ENCODE peak calls at places on chromosomes 12 and 14, in eight cellular contexts. V is HEK293T; U is nucleus accumbens; P is activated naive CD4-positive, alpha-beta T cell treated with anti-CD3 and anti-CD28 coated beads, Interleukin-2, amount 50 U/mL, for 72 hours; X is activated naive CD8-positive, alpha-beta T cell treated with anti-CD3 and anti-CD28 coated beads, Interleukin-2, amount 50 U/mL, for 24 hours; L is cerebellar cortex; N is H9; G is neural crest cell. T is an unnamed sample.

GRCh38 chr12:110314308-110314707 is 33.3 kb downstream of the ATP2A2 start:
- DNase-seq in G (no peak), U (no peak), N (no peak), V (no peak), P (no peak), L (no peak), X (no peak), T (no peak)

GRCh38 chr12:53452159-53453077 is 516 bp downstream of the PCBP2 start:
- DNase-seq in N (peak; percentile 89), X (peak; percentile 73), P (peak; percentile 69), L (peak; percentile 72), V (peak; percentile 71), G (peak; percentile 80), U (peak; percentile 87), T (peak; percentile 81)

GRCh38 chr12:124888203-124888602 is 24.5 kb upstream of the SCARB1 start:
- DNase-seq in G (no peak), V (no peak), N (no peak), L (no peak), U (no peak), P (no peak), X (no peak), T (no peak)

GRCh38 chr12:34354239-34355200 is 332.2 kb downstream of the ALG10 start:
- DNase-seq in P (no peak), U (no peak), N (no peak), G (no peak), V (no peak), X (no peak), L (no peak), T (no peak)

GRCh38 chr12:124082012-124082411 is 109.0 kb downstream of the ZNF664 start:
- DNase-seq in V (no peak), L (no peak), X (no peak), P (no peak), G (no peak), N (no peak), U (no peak), T (no peak)

GRCh38 chr12:73863541-73863940 is 674.1 kb upstream of the ATXN7L3B start:
- DNase-seq in G (no peak), X (no peak), U (no peak), V (no peak), L (no peak), N (no peak), P (no peak), T (no peak)

GRCh38 chr12:89134213-89134770 is 218.0 kb downstream of the DUSP6 start:
- DNase-seq in P (no peak), L (no peak), U (no peak), N (no peak), G (no peak), X (no peak), V (no peak), T (no peak)

GRCh38 chr12:57138526-57139272 is 8.7 kb downstream of the LRP1-AS start:
- DNase-seq in V (no peak), L (no peak), N (no peak), G (no peak), X (no peak), P (no peak), U (no peak), T (peak; percentile 54)

GRCh38 chr12:74689071-74689655 is 151.5 kb downstream of the ATXN7L3B start:
- DNase-seq in X (no peak), U (no peak), L (peak; percentile 58), V (peak; percentile 10), G (no peak), N (no peak), P (no peak), T (peak; percentile 16)

GRCh38 chr14:69699743-69700309 is 67.1 kb upstream of the SRSF5 start:
- DNase-seq in N (no peak), X (no peak), P (no peak), V (no peak), L (no peak), G (no peak), U (no peak), T (no peak)

GRCh38 chr12:542290-543113 is 82.8 kb downstream of the B4GALNT3 start:
- DNase-seq in N (no peak), X (no peak), G (peak; percentile 25), L (no peak), V (no peak), U (no peak), P (no peak), T (no peak)

GRCh38 chr14:58695514-58695913 is 57.8 kb downstream of the DACT1 start:
- DNase-seq in V (no peak), X (no peak), G (no peak), L (no peak), P (no peak), N (no peak), U (no peak), T (no peak)

GRCh38 chr14:100691395-100692025 is 35.2 kb upstream of the DLK1 start:
- DNase-seq in G (no peak), X (no peak), L (peak; percentile 25), V (no peak), N (no peak), U (no peak), P (no peak), T (no peak)

GRCh38 chr14:105475916-105476845 is 1.6 kb downstream of the CRIP2 start:
- DNase-seq in G (no peak), V (no peak), X (no peak), L (no peak), U (peak; percentile 89), N (peak; percentile 67), P (no peak), T (no peak)

GRCh38 chr12:94980577-94980976 is 22.9 kb downstream of the NDUFA12 start:
- DNase-seq in U (no peak), L (peak; percentile 54), P (no peak), G (no peak), X (no peak), N (no peak), V (no peak), T (no peak)

GRCh38 chr12:117092886-117093285 is 6.3 kb downstream of the TESC start:
- DNase-seq in P (no peak), X (no peak), L (no peak), V (no peak), G (no peak), N (no peak), U (no peak), T (no peak)

GRCh38 chr12:116609715-116610114 is 50.5 kb downstream of the MAP1LC3B2 start:
- DNase-seq in G (peak; percentile 30), P (peak; percentile 15), N (peak; percentile 56), U (no peak), L (peak; percentile 32), X (peak; percentile 34), V (no peak), T (no peak)

GRCh38 chr12:30067156-30067555 is 283.4 kb upstream of the TMTC1 start:
- DNase-seq in L (no peak), U (no peak), G (no peak), N (no peak), V (no peak), X (no peak), P (no peak), T (no peak)

GRCh38 chr12:119573086-119573485 is 20.5 kb upstream of the TMEM233 start:
- DNase-seq in G (no peak), L (no peak), P (no peak), X (no peak), N (no peak), V (no peak), U (no peak), T (no peak)

GRCh38 chr14:47822326-47822725 is 146.9 kb upstream of the MDGA2 start:
- DNase-seq in P (no peak), X (no peak), V (no peak), L (no peak), U (no peak), N (no peak), G (no peak), T (no peak)

GRCh38 chr12:40013292-40013691 is 92.6 kb downstream of the SLC2A13 start:
- DNase-seq in N (no peak), G (no peak), V (no peak), P (no peak), U (no peak), X (no peak), L (no peak), T (no peak)

GRCh38 chr12:93868771-93869170 is 191.6 kb downstream of the CRADD start:
- DNase-seq in X (no peak), G (no peak), V (no peak), P (no peak), U (no peak), N (no peak), L (no peak), T (no peak)

GRCh38 chr12:4037747-4038312 is 164.6 kb upstream of the PARP11 start:
- DNase-seq in P (no peak), N (no peak), G (peak; percentile 45), X (peak; percentile 23), U (no peak), L (peak; percentile 47), V (peak; percentile 38), T (no peak)

GRCh38 chr12:22971247-22971646 is 346.3 kb downstream of the ETNK1 start:
- DNase-seq in G (no peak), P (no peak), L (no peak), X (no peak), U (no peak), V (no peak), N (no peak), T (no peak)

GRCh38 chr14:91048676-91049075 is 11.8 kb downstream of the RPS6KA5 start:
- DNase-seq in P (no peak), L (no peak), X (no peak), V (no peak), G (no peak), N (no peak), U (no peak), T (no peak)

GRCh38 chr12:132708150-132708549 is 2.5 kb upstream of the PGAM5 start:
- DNase-seq in L (no peak), P (no peak), U (no peak), N (no peak), G (no peak), V (no peak), X (no peak), T (no peak)

GRCh38 chr12:15662303-15662980 is 126.7 kb downstream of the EPS8 start:
- DNase-seq in N (no peak), G (no peak), V (no peak), P (no peak), L (no peak), U (no peak), X (no peak), T (peak; percentile 64)

GRCh38 chr12:5031242-5031641 is 12.4 kb upstream of the KCNA5 start:
- DNase-seq in P (no peak), U (no peak), V (no peak), N (no peak), G (no peak), X (no peak), L (no peak), T (no peak)

GRCh38 chr12:23049180-23049579 is 424.2 kb downstream of the ETNK1 start:
- DNase-seq in P (no peak), L (no peak), N (no peak), U (no peak), X (no peak), V (no peak), G (no peak), T (no peak)

GRCh38 chr14:51173863-51174262 is 66.2 kb upstream of the TMX1 start:
- DNase-seq in N (no peak), L (no peak), U (no peak), V (no peak), P (no peak), G (no peak), X (no peak), T (no peak)

T was measured in AG09319.